ENCODE peak calls at places on chromosomes 16 and 17, in four cellular contexts. S is kidney tubule cell; D is activated CD4-positive, alpha-beta T cell treated with anti-CD3 and anti-CD28 coated beads, Interleukin-2, amount 10 ng/mL, durations not matched to agents 7 days and 5 days; Y is lower lobe of right lung. B is an unnamed sample.

GRCh38 chr17:78252701-78253635 is 21.5 kb downstream of the TMEM235 start:
- DNase-seq in S (no peak), D (peak), Y (no peak), B (no peak)

GRCh38 chr16:49596699-49597291 is 223.2 kb downstream of the C16orf78 start:
- DNase-seq in S (no peak), D (no peak), Y (no peak), B (peak)

GRCh38 chr17:63150994-63151464 is 185.0 kb downstream of the TANC2 start:
- DNase-seq in S (no peak), D (no peak), Y (no peak), B (peak)

GRCh38 chr17:19812407-19812806 is 55.3 kb downstream of the ULK2 start:
- DNase-seq in S (no peak), D (peak), Y (no peak), B (no peak)

GRCh38 chr16:81148277-81148676 is 52.1 kb upstream of the GCSH start:
- DNase-seq in S (no peak), D (no peak), Y (no peak), B (no peak)

GRCh38 chr17:5254414-5254813 is 19.8 kb upstream of the SCIMP start:
- DNase-seq in S (no peak), D (no peak), Y (no peak), B (no peak)

GRCh38 chr16:978403-978802 is 3.2 kb upstream of the SOX8 start:
- DNase-seq in S (no peak), D (no peak), Y (no peak), B (no peak)

GRCh38 chr17:75208161-75208560 is 2.7 kb downstream of the NUP85 start:
- DNase-seq in S (no peak), D (no peak), Y (no peak), B (no peak)

GRCh38 chr16:58843675-58844074 is 109.6 kb upstream of the GOT2 start:
- DNase-seq in S (peak), D (no peak), Y (no peak), B (no peak)

GRCh38 chr16:87851601-87852000 is 17.7 kb downstream of the SLC7A5 start:
- DNase-seq in S (peak), D (no peak), Y (no peak), B (no peak)

GRCh38 chr16:11916524-11917285 is 949 bp upstream of the GSPT1 start:
- DNase-seq in S (peak), D (no peak), Y (no peak), B (no peak)

GRCh38 chr16:84950906-84951305 is 60.4 kb downstream of the ZDHHC7 start:
- DNase-seq in S (peak), D (peak), Y (no peak), B (no peak)

GRCh38 chr17:71548540-71549190 is 572.2 kb upstream of the SOX9 start:
- DNase-seq in S (peak), D (no peak), Y (no peak), B (no peak)

GRCh38 chr17:62692159-62692651 is 64.7 kb downstream of the MRC2 start:
- DNase-seq in S (no peak), D (no peak), Y (no peak), B (no peak)

GRCh38 chr17:81512984-81513668 is 527 bp upstream of the ACTG1 start:
- DNase-seq in S (peak), D (peak), Y (peak), B (peak)

GRCh38 chr17:17750881-17751280 is 69.6 kb downstream of the RAI1 start:
- DNase-seq in S (no peak), D (peak), Y (no peak), B (no peak)

GRCh38 chr16:10965440-10966039 is 21.2 kb downstream of the CLEC16A start:
- DNase-seq in S (no peak), D (no peak), Y (no peak), B (no peak)

GRCh38 chr17:16491703-16492612 is at the start of gene LRRC75A:
- DNase-seq in S (peak), D (peak), Y (peak), B (peak)

GRCh38 chr17:65531508-65532431 is 29.7 kb downstream of the AXIN2 start:
- DNase-seq in S (no peak), D (no peak), Y (no peak), B (no peak)

GRCh38 chr17:82241926-82242697 is 13.3 kb downstream of the SLC16A3 start:
- DNase-seq in S (no peak), D (no peak), Y (no peak), B (no peak)

GRCh38 chr17:79325707-79326106 is 251.1 kb downstream of the ENGASE start:
- DNase-seq in S (no peak), D (no peak), Y (no peak), B (no peak)

GRCh38 chr16:85733839-85734170 is 17.1 kb downstream of the C16orf74 start:
- DNase-seq in S (no peak), D (no peak), Y (no peak), B (peak)

GRCh38 chr17:51224615-51225262 is 35.1 kb downstream of the MBTD1 start:
- DNase-seq in S (no peak), D (no peak), Y (no peak), B (no peak)

GRCh38 chr16:78122774-78123315 is 23.4 kb downstream of the WWOX start:
- DNase-seq in S (peak), D (peak), Y (no peak), B (no peak)

GRCh38 chr17:19753661-19754463 is 5.8 kb upstream of the ALDH3A1 start:
- DNase-seq in S (peak), D (no peak), Y (peak), B (no peak)

GRCh38 chr17:253091-253846 is 71.8 kb upstream of the DOC2B start:
- DNase-seq in S (no peak), D (peak), Y (peak), B (no peak)

GRCh38 chr16:11470676-11471415 is 115.9 kb downstream of the LITAF start:
- DNase-seq in S (no peak), D (no peak), Y (no peak), B (no peak)

GRCh38 chr17:2965621-2966275 is 97.7 kb downstream of the OR1D5 start:
- DNase-seq in S (peak), D (no peak), Y (peak), B (no peak)

GRCh38 chr16:46974352-46974751 is 878 bp upstream of the DNAJA2 start:
- DNase-seq in S (peak), D (peak), Y (no peak), B (no peak)

GRCh38 chr16:14063618-14064581 is 7.2 kb upstream of the MRTFB start:
- DNase-seq in S (no peak), D (no peak), Y (no peak), B (no peak)

GRCh38 chr16:31130899-31131298 is 4.6 kb downstream of the PRSS8 start:
- DNase-seq in S (peak), D (no peak), Y (peak), B (no peak)

GRCh38 chr16:77569406-77569805 is 134.6 kb upstream of the ADAMTS18 start:
- DNase-seq in S (no peak), D (no peak), Y (no peak), B (no peak)

GRCh38 chr16:81697321-81697885 is 81.7 kb upstream of the PLCG2 start:
- DNase-seq in S (peak), D (peak), Y (no peak), B (no peak)

GRCh38 chr17:5499790-5500189 is 13.4 kb downstream of the MIS12 start:
- DNase-seq in S (no peak), D (no peak), Y (no peak), B (peak)

GRCh38 chr17:36524428-36524876 is 10.2 kb downstream of the MYO19 start:
- DNase-seq in S (peak), D (no peak), Y (no peak), B (no peak)

GRCh38 chr17:56521439-56522141 is 71.9 kb upstream of the NOG start:
- DNase-seq in S (no peak), D (no peak), Y (no peak), B (no peak)

GRCh38 chr16:64751906-64752305 is 370.0 kb downstream of the CDH11 start:
- DNase-seq in S (no peak), D (no peak), Y (no peak), B (no peak)

B was measured in glutamatergic neuron.